ENCODE peak calls at places on chromosomes 6 and 20, in ten cellular contexts. G, M, R, P, T, A, X, N, Y and C are unnamed samples.

GRCh38 chr20:60586417-60587105 is 628.3 kb downstream of the CDH26 start:
- DNase-seq in M (no peak), P (no peak), N (no peak), G (no peak), Y (no peak), A (no peak), T (no peak), R (no peak), X (no peak), C (no peak)

GRCh38 chr6:6656287-6656686 is 67.8 kb downstream of the LY86 start:
- DNase-seq in X (no peak), T (no peak), M (no peak), G (no peak), P (no peak), Y (no peak), A (no peak), R (no peak), N (no peak), C (no peak)

GRCh38 chr6:121847806-121848522 is 412.5 kb downstream of the GJA1 start:
- DNase-seq in A (no peak), G (no peak), P (no peak), Y (no peak), R (no peak), T (no peak), N (no peak), M (no peak), X (no peak), C (no peak)

GRCh38 chr6:169893624-169894023 is 142.2 kb downstream of the ERMARD start:
- DNase-seq in R (no peak), P (peak), A (no peak), Y (no peak), N (no peak), X (no peak), G (no peak), T (no peak), M (no peak), C (no peak)

GRCh38 chr6:77456531-77457248 is 6.6 kb downstream of the HTR1B start:
- DNase-seq in A (no peak), R (peak), Y (no peak), T (no peak), P (no peak), X (peak), M (no peak), N (no peak), G (peak), C (no peak)

GRCh38 chr20:41058007-41058673 is 29.5 kb downstream of the TOP1 start:
- DNase-seq in G (peak), Y (no peak), N (no peak), R (no peak), T (no peak), M (no peak), X (peak), A (peak), P (no peak), C (no peak)

GRCh38 chr6:163346529-163346961 is 68.0 kb upstream of the QKI start:
- DNase-seq in Y (no peak), A (no peak), R (no peak), N (no peak), P (no peak), T (no peak), X (peak), M (no peak), G (no peak), C (no peak)

GRCh38 chr6:161233986-161234620 is 39.8 kb downstream of the AGPAT4 start:
- DNase-seq in M (no peak), A (no peak), P (peak), Y (no peak), G (peak), T (no peak), N (no peak), X (peak), R (peak), C (no peak)

GRCh38 chr6:161639772-161640171 is 365.9 kb upstream of the AGPAT4 start:
- DNase-seq in G (no peak), P (no peak), T (no peak), A (no peak), X (no peak), M (no peak), N (no peak), Y (no peak), R (no peak), C (no peak)

GRCh38 chr6:92790381-92790780 is 629.0 kb downstream of the EPHA7 start:
- DNase-seq in X (no peak), P (no peak), N (no peak), R (no peak), Y (no peak), T (no peak), M (no peak), A (no peak), G (no peak), C (no peak)

GRCh38 chr6:74579794-74580193 is 626.1 kb downstream of the COL12A1 start:
- DNase-seq in X (no peak), R (no peak), N (no peak), M (no peak), T (no peak), G (no peak), A (no peak), Y (no peak), P (no peak), C (no peak)

GRCh38 chr6:34969662-34970265 is 80.7 kb downstream of the ANKS1A start:
- DNase-seq in M (no peak), P (no peak), R (no peak), T (no peak), Y (no peak), G (peak), X (peak), A (no peak), N (no peak), C (no peak)

GRCh38 chr6:62323818-62324217 is 37.8 kb upstream of the KHDRBS2 start:
- DNase-seq in Y (no peak), R (no peak), X (no peak), A (no peak), T (no peak), M (no peak), P (no peak), G (no peak), N (no peak), C (no peak)
- TF ChIP-seq CTCF in Y (no peak), R (no peak), X (no peak), A (no peak), T (no peak), M (no peak), P (no peak), G (no peak), N (no peak), C (no peak)

DNA sequence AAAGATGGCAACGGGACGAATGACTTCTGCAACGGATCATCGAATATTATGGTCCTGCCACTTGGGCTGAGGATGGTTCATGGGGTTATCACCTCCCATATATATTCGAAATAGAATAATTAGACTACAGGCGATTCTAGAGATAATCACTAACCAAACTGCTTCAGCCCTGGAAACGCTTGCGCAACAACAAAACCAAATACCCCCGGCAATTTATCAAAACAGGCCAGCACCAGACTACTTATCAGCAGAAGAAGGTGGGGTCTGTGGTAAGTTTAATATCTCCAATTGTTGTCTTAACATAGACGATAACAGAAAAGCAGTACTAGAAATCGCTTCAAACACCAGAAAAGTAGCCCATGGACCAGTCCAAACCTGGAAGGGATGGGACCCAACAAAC is 31.0 kb upstream of the ULBP3 start:
- DNase-seq in X (no peak), P (no peak), T (no peak), N (no peak), Y (no peak), R (no peak), M (no peak), G (no peak), A (no peak), C (no peak)
- TF ChIP-seq CTCF in X (no peak), P (no peak), T (no peak), N (no peak), Y (no peak), R (no peak), M (no peak), G (no peak), A (no peak), C (no peak)

DNA sequence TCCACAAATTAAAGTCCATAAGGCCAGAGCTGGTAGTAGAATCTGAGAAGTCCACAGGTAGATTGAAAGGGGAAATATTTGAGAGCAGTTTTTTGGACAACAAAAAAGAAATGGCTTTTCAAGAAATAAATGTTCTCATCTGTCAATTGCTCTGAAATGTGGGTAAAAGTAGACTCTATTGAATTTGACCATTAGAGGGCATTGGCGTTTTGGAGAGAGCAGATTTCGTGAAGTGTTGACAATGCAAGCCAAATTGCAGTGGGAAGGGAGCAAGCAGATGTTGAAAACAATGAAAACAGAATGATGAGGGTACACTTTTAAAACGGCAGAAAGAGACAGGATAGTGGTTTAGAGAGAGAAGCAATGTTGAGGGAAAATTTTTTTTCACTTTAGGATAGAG is 149.1 kb upstream of the FAM83B start:
- DNase-seq in P (no peak), R (no peak), A (no peak), N (no peak), Y (no peak), G (no peak), X (peak), M (no peak), T (no peak), C (no peak)
- TF ChIP-seq CTCF in P (peak), R (no peak), A (no peak), N (peak), Y (peak), G (peak), X (peak), M (peak), T (no peak), C (peak)

GRCh38 chr6:41705996-41706835 is 29.2 kb downstream of the TFEB start:
- DNase-seq in M (peak), R (peak), P (peak), X (peak), A (peak), T (peak), G (peak), Y (no peak), N (peak), C (peak)
- TF ChIP-seq CTCF in M (peak), R (peak), P (peak), X (peak), A (peak), T (peak), G (peak), Y (peak), N (peak), C (peak)

DNA sequence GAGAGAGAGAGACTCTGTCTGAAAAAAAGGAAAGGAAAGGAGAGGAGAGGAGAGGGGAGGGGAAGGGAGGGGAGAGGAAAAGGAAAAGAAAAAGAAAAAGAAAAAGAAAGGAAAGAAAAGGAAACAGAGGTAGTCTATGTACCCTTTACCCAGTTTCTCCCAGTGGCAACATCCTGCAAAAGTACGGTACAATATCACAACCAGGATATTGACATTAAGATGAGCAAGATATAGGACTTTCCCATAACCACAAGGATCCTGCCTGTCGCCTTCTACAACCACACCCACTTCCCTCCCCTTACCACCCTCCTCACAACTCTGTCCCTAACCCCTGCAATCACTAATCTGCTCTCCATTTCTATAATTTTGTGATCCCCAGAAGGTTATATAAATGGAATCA is 4.0 kb downstream of the C20orf96 start:
- DNase-seq in P (no peak), T (no peak), N (no peak), R (no peak), Y (no peak), X (no peak), G (no peak), A (peak), M (no peak), C (no peak)
- TF ChIP-seq CTCF in P (no peak), T (no peak), N (no peak), R (no peak), Y (no peak), X (no peak), G (no peak), A (no peak), M (no peak), C (no peak)

GRCh38 chr6:43773050-43773956 is 3.3 kb downstream of the VEGFA start:
- DNase-seq in Y (peak), M (peak), X (peak), N (peak), A (peak), T (no peak), P (peak), G (peak), R (peak), C (peak)

GRCh38 chr6:43771210-43771857 is 1.3 kb downstream of the VEGFA start:
- DNase-seq in Y (peak), M (peak), A (peak), X (peak), P (peak), R (peak), N (peak), T (no peak), G (peak), C (peak)

GRCh38 chr6:43771858-43772570 is 2.0 kb downstream of the VEGFA start:
- DNase-seq in R (peak), A (peak), P (peak), N (peak), T (no peak), M (peak), Y (peak), G (peak), X (peak), C (peak)

GRCh38 chr6:43773981-43774775 is 4.2 kb downstream of the VEGFA start:
- DNase-seq in N (no peak), Y (no peak), T (no peak), G (no peak), R (no peak), M (no peak), P (no peak), A (no peak), X (no peak), C (no peak)

DNA sequence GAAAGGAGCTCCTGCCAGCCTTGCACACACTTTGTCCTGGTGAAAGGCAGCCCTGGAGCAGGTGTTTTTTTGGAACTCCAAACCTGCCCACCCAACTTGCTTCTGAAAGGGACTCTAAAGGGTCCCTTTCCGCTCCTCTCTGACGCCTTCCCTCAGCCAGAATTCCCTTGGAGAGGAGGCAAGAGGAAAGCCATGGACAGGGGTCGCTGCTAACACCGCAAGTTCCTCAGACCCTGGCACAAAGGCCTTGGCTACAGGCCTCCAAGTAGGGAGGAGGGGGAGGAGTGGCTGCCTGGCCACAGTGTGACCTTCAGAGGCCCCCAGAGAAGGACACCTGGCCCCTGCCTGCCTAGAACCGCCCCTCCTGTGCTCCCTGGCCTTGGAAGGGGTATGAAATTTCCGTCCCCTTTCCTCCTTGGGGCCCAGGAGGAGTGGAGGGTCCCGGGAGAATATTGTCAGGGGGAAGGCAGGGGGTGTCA is 2.6 kb downstream of the VEGFA start:
- DNase-seq in Y (peak), N (no peak), X (peak), P (no peak), T (no peak), A (no peak), M (no peak), G (no peak), R (no peak), C (no peak)
- TF ChIP-seq CTCF in Y (peak), N (no peak), X (peak), P (peak), T (no peak), A (no peak), M (no peak), G (no peak), R (no peak), C (no peak)

DNA sequence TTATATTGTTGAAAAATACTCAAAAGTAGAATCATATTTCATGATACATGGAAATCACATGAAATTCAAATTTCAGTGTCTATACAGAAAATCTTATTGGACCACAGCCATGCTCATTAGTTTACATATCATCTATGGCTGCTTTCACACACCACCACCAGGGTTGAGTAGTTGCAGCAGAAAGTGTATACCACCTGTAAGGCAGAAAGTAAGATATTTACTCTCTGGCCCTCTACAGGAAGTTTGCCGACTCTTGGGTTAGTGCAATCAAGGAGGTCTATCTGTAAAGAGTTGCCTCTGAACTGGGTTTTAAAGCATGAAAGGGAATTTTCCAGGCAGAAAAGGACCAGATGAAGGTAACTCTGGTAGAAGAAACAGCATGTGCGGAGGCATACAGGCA is 432.3 kb downstream of the DHX35 start:
- DNase-seq in M (no peak), P (no peak), A (no peak), Y (no peak), X (no peak), G (no peak), N (no peak), R (no peak), T (no peak), C (no peak)
- TF ChIP-seq CTCF in M (no peak), P (no peak), A (no peak), Y (no peak), X (no peak), G (no peak), N (no peak), R (no peak), T (no peak), C (no peak)

GRCh38 chr6:90062667-90063066 is 168.4 kb downstream of the GJA10 start:
- DNase-seq in R (no peak), M (no peak), G (no peak), A (no peak), P (no peak), Y (no peak), N (no peak), X (no peak), T (no peak), C (no peak)
- TF ChIP-seq CTCF in R (no peak), M (no peak), G (no peak), A (no peak), P (no peak), Y (no peak), N (no peak), X (no peak), T (no peak), C (no peak)